ENCODE peak calls at places on chromosomes 4 and X, in four cellular contexts. F is memory B cell, M is GM12892, S is anterior cingulate cortex. V is an unnamed sample.

GRCh38 chr4:111128327-111128726 is 505.4 kb upstream of the PITX2 start:
- DNase-seq in F (no peak), M (no peak), S (no peak), V (no peak)

GRCh38 chr4:121551881-121552280 is 144.9 kb downstream of the ANXA5 start:
- DNase-seq in F (no peak), M (no peak), S (no peak), V (no peak)

GRCh38 chrX:40468033-40468979 is 112.5 kb upstream of the ATP6AP2 start:
- DNase-seq in F (no peak), M (no peak), S (peak), V (no peak)

GRCh38 chrX:149570668-149571067 is 16.6 kb downstream of the MAGEA9B start:
- DNase-seq in F (no peak), M (no peak), S (no peak), V (no peak)

GRCh38 chr4:128177376-128177959 is 110.1 kb downstream of the PGRMC2 start:
- DNase-seq in F (no peak), M (no peak), S (no peak), V (no peak)

GRCh38 chr4:39785031-39785430 is 87.1 kb downstream of the UBE2K start:
- DNase-seq in F (no peak), M (no peak), S (no peak), V (no peak)

GRCh38 chr4:183026701-183027100 is 72.4 kb upstream of the WWC2 start:
- DNase-seq in F (no peak), M (no peak), S (no peak), V (no peak)

GRCh38 chr4:169619518-169619957 is 840 bp upstream of the CLCN3 start:
- DNase-seq in F (peak), M (no peak), S (peak), V (no peak)

GRCh38 chr4:75895744-75896314 is 6.4 kb downstream of the PPEF2 start:
- DNase-seq in F (peak), M (peak), S (no peak), V (no peak)

GRCh38 chr4:6216588-6216987 is 16.2 kb upstream of the JAKMIP1 start:
- DNase-seq in F (no peak), M (no peak), S (no peak), V (no peak)

GRCh38 chr4:3644849-3645627 is 112.8 kb upstream of the LRPAP1 start:
- DNase-seq in F (no peak), M (no peak), S (peak), V (no peak)

GRCh38 chrX:55815546-55815945 is 98.0 kb downstream of the RRAGB start:
- DNase-seq in F (no peak), M (no peak), S (no peak), V (no peak)

GRCh38 chrX:132676561-132677186 is 187.8 kb upstream of the MBNL3 start:
- DNase-seq in F (no peak), M (no peak), S (no peak), V (no peak)

GRCh38 chr4:148776944-148777343 is 334.7 kb upstream of the NR3C2 start:
- DNase-seq in F (no peak), M (no peak), S (no peak), V (no peak)

GRCh38 chr4:89800527-89801103 is 36.3 kb downstream of the SNCA start:
- DNase-seq in F (no peak), M (no peak), S (no peak), V (no peak)

GRCh38 chrX:20066968-20067708 is 49.6 kb downstream of the MAP7D2 start:
- DNase-seq in F (no peak), M (peak), S (no peak), V (peak)

GRCh38 chr4:51825341-51825740 is 17.6 kb upstream of the DCUN1D4 start:
- DNase-seq in F (no peak), M (no peak), S (no peak), V (no peak)

GRCh38 chr4:76982638-76983579 is 33.4 kb downstream of the SEPTIN11 start:
- DNase-seq in F (no peak), M (no peak), S (no peak), V (no peak)

GRCh38 chr4:107778784-107779530 is 45.8 kb upstream of the SGMS2 start:
- DNase-seq in F (no peak), M (no peak), S (no peak), V (no peak)

GRCh38 chr4:177190995-177191568 is 118.6 kb upstream of the NEIL3 start:
- DNase-seq in F (no peak), M (no peak), S (no peak), V (no peak)

GRCh38 chrX:20218809-20219505 is 47.8 kb downstream of the RPS6KA3 start:
- DNase-seq in F (no peak), M (no peak), S (no peak), V (no peak)

GRCh38 chr4:7760706-7761105 is 179.0 kb downstream of the AFAP1 start:
- DNase-seq in F (no peak), M (no peak), S (no peak), V (no peak)

GRCh38 chr4:19983072-19983471 is 268.6 kb upstream of the SLIT2 start:
- DNase-seq in F (no peak), M (no peak), S (no peak), V (no peak)

GRCh38 chr4:6201580-6202091 is 1.3 kb upstream of the JAKMIP1 start:
- DNase-seq in F (no peak), M (no peak), S (no peak), V (no peak)

GRCh38 chr4:184746532-184746870 is 12.6 kb upstream of the CENPU start:
- DNase-seq in F (no peak), M (no peak), S (no peak), V (no peak)

GRCh38 chr4:107824367-107825071 is at the start of gene SGMS2:
- DNase-seq in F (no peak), M (peak), S (peak), V (peak)

GRCh38 chrX:42797646-42798045 is 19.7 kb upstream of the PPP1R2C start:
- DNase-seq in F (no peak), M (no peak), S (no peak), V (no peak)

GRCh38 chr4:123856689-123857545 is 460.3 kb downstream of the SPRY1 start:
- DNase-seq in F (no peak), M (no peak), S (no peak), V (no peak)

GRCh38 chr4:173318648-173319211 is 15.4 kb downstream of the HMGB2 start:
- DNase-seq in F (no peak), M (no peak), S (no peak), V (no peak)

GRCh38 chrX:128106630-128107029 is 54.4 kb upstream of the ACTRT1 start:
- DNase-seq in F (no peak), M (no peak), S (no peak), V (no peak)

GRCh38 chrX:91039777-91040176 is 394.9 kb upstream of the PABPC5 start:
- DNase-seq in F (no peak), M (no peak), S (no peak), V (no peak)

GRCh38 chr4:76688737-76689078 is 209.2 kb downstream of the SOWAHB start:
- DNase-seq in F (no peak), M (no peak), S (no peak), V (no peak)

GRCh38 chr4:79653871-79654270 is 245.8 kb upstream of the GK2 start:
- DNase-seq in F (no peak), M (no peak), S (no peak), V (no peak)

V was measured in GM12891.